ENCODE peak calls at places on chromosome X, in eight cellular contexts. F, L, C, I, N, X, B and W are unnamed samples.

GRCh38 chrX:20347486-20347885 is 80.8 kb upstream of the RPS6KA3 start:
- DNase-seq in X (no peak), C (no peak), N (no peak), L (peak), F (no peak), I (peak), B (no peak), W (no peak)

GRCh38 chrX:323721-324628 is 5.4 kb upstream of the GTPBP6 start:
- DNase-seq in L (peak), C (no peak), N (peak), X (peak), B (peak), I (no peak), F (peak), W (peak)

GRCh38 chrX:56947695-56948094 is 47.6 kb downstream of the SPIN3 start:
- DNase-seq in F (no peak), B (no peak), I (no peak), C (peak), X (no peak), N (no peak), L (no peak), W (no peak)

GRCh38 chrX:618761-619450 is 11.7 kb upstream of the SHOX start:
- DNase-seq in N (no peak), B (peak), F (no peak), C (no peak), I (no peak), X (no peak), L (no peak), W (no peak)

GRCh38 chrX:23704673-23705206 is 37.4 kb downstream of the PRDX4 start:
- DNase-seq in I (no peak), L (no peak), C (no peak), F (no peak), B (no peak), X (no peak), N (no peak), W (no peak)

GRCh38 chrX:23317799-23318724 is 16.6 kb upstream of the PTCHD1 start:
- DNase-seq in C (peak), I (no peak), B (peak), F (peak), X (no peak), L (peak), N (peak), W (peak)

GRCh38 chrX:3094261-3094660 is 53.0 kb downstream of the ARSF start:
- DNase-seq in N (no peak), L (peak), I (no peak), B (peak), X (no peak), C (no peak), F (no peak), W (peak)

GRCh38 chrX:53682885-53683555 is 3.5 kb downstream of the HUWE1 start:
- DNase-seq in F (peak), B (peak), X (no peak), N (peak), L (peak), I (no peak), C (peak), W (peak)

GRCh38 chrX:13666836-13667235 is 13.9 kb downstream of the TCEANC start:
- DNase-seq in N (no peak), F (peak), L (no peak), X (no peak), I (no peak), B (no peak), C (no peak), W (no peak)

GRCh38 chrX:119990995-119991787 is 47.6 kb upstream of the NKAP start:
- DNase-seq in N (peak), C (no peak), B (peak), L (no peak), I (no peak), X (no peak), F (no peak), W (no peak)

GRCh38 chrX:112368371-112368770 is 285.8 kb upstream of the TRPC5 start:
- DNase-seq in X (no peak), L (no peak), N (no peak), B (peak), F (no peak), I (no peak), C (no peak), W (no peak)

GRCh38 chrX:16743604-16744325 is 24.4 kb downstream of the SYAP1 start:
- DNase-seq in L (peak), N (no peak), I (peak), X (peak), B (no peak), F (no peak), C (peak), W (peak)

GRCh38 chrX:17931855-17932254 is 70.8 kb upstream of the RAI2 start:
- DNase-seq in N (peak), X (no peak), L (no peak), C (no peak), I (no peak), B (peak), F (no peak), W (no peak)

GRCh38 chrX:106168107-106168506 is at the start of gene PWWP3B:
- DNase-seq in C (no peak), N (peak), X (no peak), L (peak), B (peak), I (no peak), F (peak), W (peak)

GRCh38 chrX:115311666-115312065 is 22.2 kb downstream of the LUZP4 start:
- DNase-seq in C (no peak), L (no peak), F (peak), B (peak), X (no peak), N (peak), I (no peak), W (no peak)

GRCh38 chrX:46929439-46930018 is 17.3 kb downstream of the JADE3 start:
- DNase-seq in L (peak), N (no peak), I (no peak), F (no peak), X (no peak), B (no peak), C (peak), W (no peak)

GRCh38 chrX:136879001-136879667 is 1.4 kb downstream of the RBMX start:
- DNase-seq in L (no peak), B (no peak), N (no peak), F (no peak), C (no peak), X (no peak), I (no peak), W (no peak)

GRCh38 chrX:53317365-53318069 is 36.1 kb upstream of the IQSEC2 start:
- DNase-seq in B (peak), N (peak), X (no peak), I (peak), C (peak), F (peak), L (peak), W (peak)

GRCh38 chrX:40503094-40503493 is 77.7 kb upstream of the ATP6AP2 start:
- DNase-seq in X (no peak), F (no peak), L (no peak), I (no peak), N (no peak), B (no peak), C (no peak), W (no peak)

GRCh38 chrX:114959729-114960128 is 57.7 kb downstream of the IL13RA2 start:
- DNase-seq in F (no peak), L (no peak), N (no peak), C (peak), X (no peak), I (peak), B (no peak), W (no peak)

GRCh38 chrX:70280573-70280972 is 1.4 kb upstream of the RAB41 start:
- DNase-seq in N (no peak), C (no peak), F (no peak), B (no peak), X (no peak), I (no peak), L (no peak), W (no peak)

GRCh38 chrX:20487227-20487626 is 220.5 kb upstream of the RPS6KA3 start:
- DNase-seq in B (no peak), F (no peak), N (no peak), I (no peak), C (peak), X (no peak), L (peak), W (no peak)

GRCh38 chrX:78658851-78659744 is at the start of gene RTL3:
- DNase-seq in B (no peak), F (no peak), I (peak), C (peak), X (no peak), N (no peak), L (peak), W (no peak)

GRCh38 chrX:151860827-151861226 is 51.9 kb upstream of the MAGEA4 start:
- DNase-seq in F (no peak), I (no peak), C (no peak), L (no peak), N (no peak), X (no peak), B (no peak), W (no peak)

GRCh38 chrX:10077425-10078188 is 79.2 kb upstream of the CLCN4 start:
- DNase-seq in X (no peak), C (peak), L (no peak), N (no peak), I (no peak), B (no peak), F (no peak), W (no peak)

GRCh38 chrX:46577116-46578005 is 3.8 kb downstream of the CHST7 start:
- DNase-seq in C (peak), N (no peak), X (no peak), L (peak), F (no peak), I (no peak), B (no peak), W (peak)

GRCh38 chrX:49106930-49107329 is 16.6 kb downstream of the GPKOW start:
- DNase-seq in N (peak), L (peak), F (peak), X (peak), C (peak), B (peak), I (peak), W (peak)

GRCh38 chrX:1502853-1503252 is 34.1 kb downstream of the P2RY8 start:
- DNase-seq in X (no peak), C (no peak), I (no peak), B (no peak), N (no peak), F (no peak), L (no peak), W (no peak)

GRCh38 chrX:56763556-56764152 is 34.6 kb downstream of the NBDY start:
- DNase-seq in L (peak), B (peak), N (peak), F (no peak), X (no peak), C (no peak), I (peak), W (no peak)

GRCh38 chrX:77548751-77549150 is 101.6 kb downstream of the FGF16 start:
- DNase-seq in N (no peak), F (no peak), B (no peak), C (no peak), L (no peak), X (no peak), I (no peak), W (no peak)

GRCh38 chrX:15745179-15745578 is 7.1 kb downstream of the CA5B start:
- DNase-seq in F (no peak), C (peak), L (no peak), B (no peak), N (no peak), X (no peak), I (no peak), W (no peak)

GRCh38 chrX:318739-319578 is at the start of gene GTPBP6:
- DNase-seq in B (peak), C (peak), I (peak), F (peak), N (peak), L (peak), X (peak), W (peak)